ENCODE peak calls at places on chromosome 4, in ten cellular contexts. One of them, this sample, is unnamed.

GRCh38 chr4:74659576-74660411 is 134.5 kb downstream of the BTC start:
- DNase-seq in HepG2: peak
- DNase-seq in stimulated activated CD4-positive, alpha-beta T cell treated with anti-CD3 and anti-CD28 coated beads, Interleukin-4, amount 100 ng/mL, for 48 hours: no peak
- DNase-seq in CD8-positive, alpha-beta memory T cell: no peak
- DNase-seq in right lobe of liver: no peak
- DNase-seq in mesendoderm: peak
- DNase-seq in foreskin keratinocyte: peak
- DNase-seq in activated CD4-positive, alpha-beta memory T cell treated with anti-CD3 and anti-CD28 coated beads for 36 hours: no peak
- DNase-seq in aorta: no peak
- DNase-seq in ACHN: peak
- DNase-seq in this sample: no peak

GRCh38 chr4:86487738-86488137 is 106.4 kb upstream of the PTPN13 start:
- DNase-seq in mesendoderm: no peak
- DNase-seq in ACHN: no peak
- DNase-seq in aorta: no peak
- DNase-seq in HepG2: no peak
- DNase-seq in stimulated activated CD4-positive, alpha-beta T cell treated with anti-CD3 and anti-CD28 coated beads, Interleukin-4, amount 100 ng/mL, for 48 hours: no peak
- DNase-seq in foreskin keratinocyte: no peak
- DNase-seq in activated CD4-positive, alpha-beta memory T cell treated with anti-CD3 and anti-CD28 coated beads for 36 hours: no peak
- DNase-seq in right lobe of liver: no peak
- DNase-seq in CD8-positive, alpha-beta memory T cell: no peak
- DNase-seq in this sample: no peak

GRCh38 chr4:100306018-100306417 is 115.8 kb upstream of the DDIT4L start:
- DNase-seq in HepG2: no peak
- DNase-seq in right lobe of liver: no peak
- DNase-seq in mesendoderm: no peak
- DNase-seq in stimulated activated CD4-positive, alpha-beta T cell treated with anti-CD3 and anti-CD28 coated beads, Interleukin-4, amount 100 ng/mL, for 48 hours: no peak
- DNase-seq in foreskin keratinocyte: no peak
- DNase-seq in aorta: no peak
- DNase-seq in ACHN: peak
- DNase-seq in CD8-positive, alpha-beta memory T cell: no peak
- DNase-seq in activated CD4-positive, alpha-beta memory T cell treated with anti-CD3 and anti-CD28 coated beads for 36 hours: no peak
- DNase-seq in this sample: no peak

GRCh38 chr4:123007679-123008078 is 85.3 kb upstream of the NUDT6 start:
- DNase-seq in right lobe of liver: no peak
- DNase-seq in HepG2: no peak
- DNase-seq in activated CD4-positive, alpha-beta memory T cell treated with anti-CD3 and anti-CD28 coated beads for 36 hours: no peak
- DNase-seq in CD8-positive, alpha-beta memory T cell: no peak
- DNase-seq in aorta: no peak
- DNase-seq in stimulated activated CD4-positive, alpha-beta T cell treated with anti-CD3 and anti-CD28 coated beads, Interleukin-4, amount 100 ng/mL, for 48 hours: no peak
- DNase-seq in foreskin keratinocyte: no peak
- DNase-seq in ACHN: no peak
- DNase-seq in mesendoderm: no peak
- DNase-seq in this sample: no peak

GRCh38 chr4:113106076-113106475 is 56.6 kb downstream of the ANK2 start:
- DNase-seq in right lobe of liver: no peak
- DNase-seq in HepG2: peak
- DNase-seq in activated CD4-positive, alpha-beta memory T cell treated with anti-CD3 and anti-CD28 coated beads for 36 hours: no peak
- DNase-seq in CD8-positive, alpha-beta memory T cell: no peak
- DNase-seq in aorta: no peak
- DNase-seq in foreskin keratinocyte: no peak
- DNase-seq in stimulated activated CD4-positive, alpha-beta T cell treated with anti-CD3 and anti-CD28 coated beads, Interleukin-4, amount 100 ng/mL, for 48 hours: no peak
- DNase-seq in ACHN: peak
- DNase-seq in mesendoderm: peak
- DNase-seq in this sample: no peak

GRCh38 chr4:38174811-38175210 is 214.6 kb downstream of the PTTG2 start:
- DNase-seq in activated CD4-positive, alpha-beta memory T cell treated with anti-CD3 and anti-CD28 coated beads for 36 hours: no peak
- DNase-seq in ACHN: no peak
- DNase-seq in foreskin keratinocyte: no peak
- DNase-seq in HepG2: no peak
- DNase-seq in stimulated activated CD4-positive, alpha-beta T cell treated with anti-CD3 and anti-CD28 coated beads, Interleukin-4, amount 100 ng/mL, for 48 hours: no peak
- DNase-seq in CD8-positive, alpha-beta memory T cell: no peak
- DNase-seq in right lobe of liver: no peak
- DNase-seq in aorta: no peak
- DNase-seq in mesendoderm: no peak
- DNase-seq in this sample: no peak

GRCh38 chr4:163172666-163173065 is 6.0 kb upstream of the NAF1 start:
- DNase-seq in stimulated activated CD4-positive, alpha-beta T cell treated with anti-CD3 and anti-CD28 coated beads, Interleukin-4, amount 100 ng/mL, for 48 hours: no peak
- DNase-seq in ACHN: no peak
- DNase-seq in right lobe of liver: no peak
- DNase-seq in HepG2: no peak
- DNase-seq in aorta: no peak
- DNase-seq in foreskin keratinocyte: no peak
- DNase-seq in CD8-positive, alpha-beta memory T cell: no peak
- DNase-seq in mesendoderm: peak
- DNase-seq in activated CD4-positive, alpha-beta memory T cell treated with anti-CD3 and anti-CD28 coated beads for 36 hours: no peak
- DNase-seq in this sample: no peak

GRCh38 chr4:128635939-128636551 is 173.5 kb upstream of the JADE1 start:
- DNase-seq in stimulated activated CD4-positive, alpha-beta T cell treated with anti-CD3 and anti-CD28 coated beads, Interleukin-4, amount 100 ng/mL, for 48 hours: no peak
- DNase-seq in aorta: no peak
- DNase-seq in mesendoderm: peak
- DNase-seq in right lobe of liver: no peak
- DNase-seq in HepG2: no peak
- DNase-seq in activated CD4-positive, alpha-beta memory T cell treated with anti-CD3 and anti-CD28 coated beads for 36 hours: no peak
- DNase-seq in CD8-positive, alpha-beta memory T cell: no peak
- DNase-seq in ACHN: no peak
- DNase-seq in foreskin keratinocyte: no peak
- DNase-seq in this sample: no peak

GRCh38 chr4:8238515-8239053 is 31.0 kb upstream of the HTRA3 start:
- DNase-seq in mesendoderm: peak
- DNase-seq in activated CD4-positive, alpha-beta memory T cell treated with anti-CD3 and anti-CD28 coated beads for 36 hours: no peak
- DNase-seq in HepG2: peak
- DNase-seq in right lobe of liver: peak
- DNase-seq in ACHN: peak
- DNase-seq in stimulated activated CD4-positive, alpha-beta T cell treated with anti-CD3 and anti-CD28 coated beads, Interleukin-4, amount 100 ng/mL, for 48 hours: no peak
- DNase-seq in CD8-positive, alpha-beta memory T cell: no peak
- DNase-seq in foreskin keratinocyte: no peak
- DNase-seq in aorta: no peak
- DNase-seq in this sample: no peak

GRCh38 chr4:38993683-38994082 is 38.5 kb downstream of the TMEM156 start:
- DNase-seq in stimulated activated CD4-positive, alpha-beta T cell treated with anti-CD3 and anti-CD28 coated beads, Interleukin-4, amount 100 ng/mL, for 48 hours: no peak
- DNase-seq in right lobe of liver: no peak
- DNase-seq in foreskin keratinocyte: no peak
- DNase-seq in activated CD4-positive, alpha-beta memory T cell treated with anti-CD3 and anti-CD28 coated beads for 36 hours: no peak
- DNase-seq in CD8-positive, alpha-beta memory T cell: no peak
- DNase-seq in mesendoderm: peak
- DNase-seq in HepG2: peak
- DNase-seq in aorta: no peak
- DNase-seq in ACHN: peak
- DNase-seq in this sample: no peak

GRCh38 chr4:1463088-1463926 is 57.1 kb upstream of the NKX1-1 start:
- DNase-seq in right lobe of liver: peak
- DNase-seq in foreskin keratinocyte: no peak
- DNase-seq in ACHN: no peak
- DNase-seq in mesendoderm: no peak
- DNase-seq in aorta: no peak
- DNase-seq in stimulated activated CD4-positive, alpha-beta T cell treated with anti-CD3 and anti-CD28 coated beads, Interleukin-4, amount 100 ng/mL, for 48 hours: no peak
- DNase-seq in CD8-positive, alpha-beta memory T cell: no peak
- DNase-seq in HepG2: no peak
- DNase-seq in activated CD4-positive, alpha-beta memory T cell treated with anti-CD3 and anti-CD28 coated beads for 36 hours: no peak
- DNase-seq in this sample: no peak

GRCh38 chr4:20662851-20663250 is 37.4 kb upstream of the PACRGL start:
- DNase-seq in HepG2: no peak
- DNase-seq in CD8-positive, alpha-beta memory T cell: no peak
- DNase-seq in mesendoderm: no peak
- DNase-seq in right lobe of liver: no peak
- DNase-seq in aorta: no peak
- DNase-seq in foreskin keratinocyte: peak
- DNase-seq in ACHN: no peak
- DNase-seq in stimulated activated CD4-positive, alpha-beta T cell treated with anti-CD3 and anti-CD28 coated beads, Interleukin-4, amount 100 ng/mL, for 48 hours: no peak
- DNase-seq in activated CD4-positive, alpha-beta memory T cell treated with anti-CD3 and anti-CD28 coated beads for 36 hours: no peak
- DNase-seq in this sample: no peak

GRCh38 chr4:150337709-150338108 is 244.2 kb upstream of the MAB21L2 start:
- DNase-seq in HepG2: no peak
- DNase-seq in activated CD4-positive, alpha-beta memory T cell treated with anti-CD3 and anti-CD28 coated beads for 36 hours: no peak
- DNase-seq in right lobe of liver: no peak
- DNase-seq in ACHN: no peak
- DNase-seq in stimulated activated CD4-positive, alpha-beta T cell treated with anti-CD3 and anti-CD28 coated beads, Interleukin-4, amount 100 ng/mL, for 48 hours: no peak
- DNase-seq in CD8-positive, alpha-beta memory T cell: no peak
- DNase-seq in mesendoderm: no peak
- DNase-seq in aorta: no peak
- DNase-seq in foreskin keratinocyte: no peak
- DNase-seq in this sample: no peak

GRCh38 chr4:14783011-14783877 is 219.0 kb upstream of the CPEB2 start:
- DNase-seq in HepG2: no peak
- DNase-seq in foreskin keratinocyte: peak
- DNase-seq in CD8-positive, alpha-beta memory T cell: no peak
- DNase-seq in activated CD4-positive, alpha-beta memory T cell treated with anti-CD3 and anti-CD28 coated beads for 36 hours: peak
- DNase-seq in ACHN: no peak
- DNase-seq in right lobe of liver: no peak
- DNase-seq in aorta: no peak
- DNase-seq in stimulated activated CD4-positive, alpha-beta T cell treated with anti-CD3 and anti-CD28 coated beads, Interleukin-4, amount 100 ng/mL, for 48 hours: peak
- DNase-seq in mesendoderm: no peak
- DNase-seq in this sample: no peak

GRCh38 chr4:134906404-134907023 is 704.9 kb upstream of the PABPC4L start:
- DNase-seq in stimulated activated CD4-positive, alpha-beta T cell treated with anti-CD3 and anti-CD28 coated beads, Interleukin-4, amount 100 ng/mL, for 48 hours: no peak
- DNase-seq in CD8-positive, alpha-beta memory T cell: no peak
- DNase-seq in foreskin keratinocyte: no peak
- DNase-seq in HepG2: no peak
- DNase-seq in ACHN: peak
- DNase-seq in mesendoderm: peak
- DNase-seq in activated CD4-positive, alpha-beta memory T cell treated with anti-CD3 and anti-CD28 coated beads for 36 hours: no peak
- DNase-seq in aorta: no peak
- DNase-seq in right lobe of liver: no peak
- DNase-seq in this sample: no peak

GRCh38 chr4:168475745-168476144 is 4.5 kb downstream of the DDX60L start:
- DNase-seq in activated CD4-positive, alpha-beta memory T cell treated with anti-CD3 and anti-CD28 coated beads for 36 hours: peak
- DNase-seq in ACHN: peak
- DNase-seq in HepG2: no peak
- DNase-seq in foreskin keratinocyte: no peak
- DNase-seq in mesendoderm: peak
- DNase-seq in stimulated activated CD4-positive, alpha-beta T cell treated with anti-CD3 and anti-CD28 coated beads, Interleukin-4, amount 100 ng/mL, for 48 hours: no peak
- DNase-seq in right lobe of liver: no peak
- DNase-seq in CD8-positive, alpha-beta memory T cell: no peak
- DNase-seq in aorta: no peak
- DNase-seq in this sample: no peak

GRCh38 chr4:22514001-22514400 is 1.9 kb downstream of the ADGRA3 start:
- DNase-seq in stimulated activated CD4-positive, alpha-beta T cell treated with anti-CD3 and anti-CD28 coated beads, Interleukin-4, amount 100 ng/mL, for 48 hours: no peak
- DNase-seq in activated CD4-positive, alpha-beta memory T cell treated with anti-CD3 and anti-CD28 coated beads for 36 hours: no peak
- DNase-seq in CD8-positive, alpha-beta memory T cell: no peak
- DNase-seq in foreskin keratinocyte: no peak
- DNase-seq in ACHN: peak
- DNase-seq in HepG2: peak
- DNase-seq in mesendoderm: no peak
- DNase-seq in right lobe of liver: no peak
- DNase-seq in aorta: no peak
- DNase-seq in this sample: no peak

GRCh38 chr4:8153441-8153840 is 5.2 kb downstream of the ABLIM2 start:
- DNase-seq in ACHN: no peak
- DNase-seq in right lobe of liver: no peak
- DNase-seq in CD8-positive, alpha-beta memory T cell: no peak
- DNase-seq in mesendoderm: no peak
- DNase-seq in HepG2: no peak
- DNase-seq in activated CD4-positive, alpha-beta memory T cell treated with anti-CD3 and anti-CD28 coated beads for 36 hours: no peak
- DNase-seq in foreskin keratinocyte: no peak
- DNase-seq in aorta: no peak
- DNase-seq in stimulated activated CD4-positive, alpha-beta T cell treated with anti-CD3 and anti-CD28 coated beads, Interleukin-4, amount 100 ng/mL, for 48 hours: no peak
- DNase-seq in this sample: no peak

This sample was measured in sigmoid colon.